ENCODE peak calls at places on chromosome 2, in six cellular contexts. One of them, this sample, is unnamed. For H3K4me1, the result is how much of the 10 kb centered on the place peaks cover.

GRCh38 chr2:64262068-64262467 is 117.8 kb upstream of the PELI1 start:
- DNase-seq in GM12878: no peak
- DNase-seq in BE2C: no peak
- DNase-seq in right cardiac atrium: no peak
- DNase-seq in stomach: peak
- DNase-seq in PC-3: no peak
- DNase-seq in this sample: no peak

GRCh38 chr2:126657636-126658315 is 1.8 kb downstream of the GYPC start:
- DNase-seq in GM12878: peak
- DNase-seq in BE2C: no peak
- DNase-seq in right cardiac atrium: peak
- DNase-seq in stomach: peak
- DNase-seq in PC-3: peak
- DNase-seq in this sample: peak

GRCh38 chr2:236712304-236712703 is 142.7 kb downstream of the ACKR3 start:
- DNase-seq in GM12878: no peak
- DNase-seq in BE2C: no peak
- DNase-seq in right cardiac atrium: no peak
- DNase-seq in stomach: no peak
- DNase-seq in PC-3: peak
- DNase-seq in this sample: no peak

GRCh38 chr2:74584088-74584645 is 29.6 kb downstream of the DOK1 start:
- DNase-seq in GM12878: peak
- DNase-seq in BE2C: no peak
- DNase-seq in right cardiac atrium: no peak
- DNase-seq in stomach: no peak
- DNase-seq in PC-3: no peak
- DNase-seq in this sample: no peak

GRCh38 chr2:37287966-37288365 is 36.7 kb downstream of the PRKD3 start:
- DNase-seq in GM12878: peak
- DNase-seq in BE2C: peak
- DNase-seq in right cardiac atrium: no peak
- DNase-seq in stomach: no peak
- DNase-seq in PC-3: peak
- DNase-seq in this sample: no peak

GRCh38 chr2:118986733-118987132 is 44.7 kb downstream of the MARCO start:
- DNase-seq in GM12878: no peak
- DNase-seq in BE2C: no peak
- DNase-seq in right cardiac atrium: no peak
- DNase-seq in stomach: no peak
- DNase-seq in PC-3: no peak
- DNase-seq in this sample: no peak

GRCh38 chr2:9004338-9005204 is 1.1 kb upstream of the MBOAT2 start:
- DNase-seq in GM12878: no peak
- DNase-seq in BE2C: no peak
- DNase-seq in right cardiac atrium: no peak
- DNase-seq in stomach: no peak
- DNase-seq in PC-3: peak
- DNase-seq in this sample: no peak

GRCh38 chr2:238988752-238989151 is 140.9 kb downstream of the TWIST2 start:
- DNase-seq in GM12878: no peak
- DNase-seq in BE2C: no peak
- DNase-seq in right cardiac atrium: no peak
- DNase-seq in stomach: no peak
- DNase-seq in PC-3: no peak
- DNase-seq in this sample: no peak

GRCh38 chr2:52572469-52572894 is 1195.1 kb upstream of the CHAC2 start:
- DNase-seq in GM12878: no peak
- DNase-seq in BE2C: no peak
- DNase-seq in right cardiac atrium: peak
- DNase-seq in stomach: no peak
- DNase-seq in PC-3: no peak
- DNase-seq in this sample: no peak

GRCh38 chr2:109199790-109200189 is 70.8 kb downstream of the SH3RF3 start:
- DNase-seq in GM12878: no peak
- DNase-seq in BE2C: no peak
- DNase-seq in right cardiac atrium: no peak
- DNase-seq in stomach: no peak
- DNase-seq in PC-3: no peak
- DNase-seq in this sample: no peak

GRCh38 chr2:209663149-209663548 is 108.5 kb upstream of the UNC80 start:
- DNase-seq in GM12878: no peak
- DNase-seq in BE2C: peak
- DNase-seq in right cardiac atrium: no peak
- DNase-seq in stomach: no peak
- DNase-seq in PC-3: peak
- DNase-seq in this sample: no peak

GRCh38 chr2:55885129-55885943 is 38.2 kb downstream of the EFEMP1 start:
- DNase-seq in GM12878: no peak
- DNase-seq in BE2C: no peak
- DNase-seq in right cardiac atrium: no peak
- DNase-seq in stomach: no peak
- DNase-seq in PC-3: peak
- DNase-seq in this sample: no peak

GRCh38 chr2:71796174-71796592 is 342.8 kb downstream of the DYSF start:
- DNase-seq in GM12878: no peak
- DNase-seq in BE2C: no peak
- DNase-seq in right cardiac atrium: no peak
- DNase-seq in stomach: no peak
- DNase-seq in PC-3: peak
- DNase-seq in this sample: no peak

DNA sequence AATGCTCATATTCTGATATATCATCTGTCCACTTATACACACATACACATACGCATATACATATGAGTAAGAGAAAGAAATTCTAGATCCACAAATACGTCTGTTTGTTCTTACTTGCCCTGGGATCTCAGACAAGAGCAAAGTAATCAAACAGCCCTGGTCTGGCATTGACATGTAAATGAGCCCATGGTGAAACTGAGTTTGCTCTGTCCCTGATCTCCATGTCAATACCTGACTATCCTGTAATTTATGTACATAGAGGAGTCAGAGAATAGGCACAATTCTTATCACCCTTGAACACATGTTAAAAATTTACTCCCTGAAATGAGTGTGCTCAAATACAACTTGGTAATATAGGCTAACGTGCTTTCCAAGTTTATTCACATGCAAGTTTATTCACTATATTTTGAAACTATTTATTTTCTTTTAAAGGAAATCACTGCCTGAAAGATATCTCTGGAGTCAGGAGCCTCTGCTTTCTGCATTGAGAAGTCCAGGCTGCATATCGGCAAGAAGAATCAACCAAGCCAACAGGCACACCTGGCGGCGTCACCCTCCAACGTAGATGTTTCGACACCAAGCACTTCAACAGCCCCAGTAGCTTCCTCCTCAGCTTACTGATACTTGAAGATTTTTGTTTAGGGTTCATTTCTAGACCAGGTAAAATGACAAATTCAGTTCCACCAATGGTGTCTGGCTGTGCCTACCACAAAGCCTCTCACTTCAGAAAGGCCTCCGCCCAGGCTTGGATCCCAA is 100.6 kb downstream of the CMPK2 start:
- DNase-seq in GM12878: no peak
- DNase-seq in BE2C: no peak
- DNase-seq in right cardiac atrium: no peak
- DNase-seq in stomach: no peak
- DNase-seq in PC-3: no peak
- DNase-seq in this sample: no peak
- H3K4me1 ChIP-seq in GM12878: under half
- H3K4me1 ChIP-seq in BE2C: under half
- H3K4me1 ChIP-seq in right cardiac atrium: under half
- H3K4me1 ChIP-seq in stomach: under half
- H3K4me1 ChIP-seq in PC-3: under half
- H3K4me1 ChIP-seq in this sample: under half

DNA sequence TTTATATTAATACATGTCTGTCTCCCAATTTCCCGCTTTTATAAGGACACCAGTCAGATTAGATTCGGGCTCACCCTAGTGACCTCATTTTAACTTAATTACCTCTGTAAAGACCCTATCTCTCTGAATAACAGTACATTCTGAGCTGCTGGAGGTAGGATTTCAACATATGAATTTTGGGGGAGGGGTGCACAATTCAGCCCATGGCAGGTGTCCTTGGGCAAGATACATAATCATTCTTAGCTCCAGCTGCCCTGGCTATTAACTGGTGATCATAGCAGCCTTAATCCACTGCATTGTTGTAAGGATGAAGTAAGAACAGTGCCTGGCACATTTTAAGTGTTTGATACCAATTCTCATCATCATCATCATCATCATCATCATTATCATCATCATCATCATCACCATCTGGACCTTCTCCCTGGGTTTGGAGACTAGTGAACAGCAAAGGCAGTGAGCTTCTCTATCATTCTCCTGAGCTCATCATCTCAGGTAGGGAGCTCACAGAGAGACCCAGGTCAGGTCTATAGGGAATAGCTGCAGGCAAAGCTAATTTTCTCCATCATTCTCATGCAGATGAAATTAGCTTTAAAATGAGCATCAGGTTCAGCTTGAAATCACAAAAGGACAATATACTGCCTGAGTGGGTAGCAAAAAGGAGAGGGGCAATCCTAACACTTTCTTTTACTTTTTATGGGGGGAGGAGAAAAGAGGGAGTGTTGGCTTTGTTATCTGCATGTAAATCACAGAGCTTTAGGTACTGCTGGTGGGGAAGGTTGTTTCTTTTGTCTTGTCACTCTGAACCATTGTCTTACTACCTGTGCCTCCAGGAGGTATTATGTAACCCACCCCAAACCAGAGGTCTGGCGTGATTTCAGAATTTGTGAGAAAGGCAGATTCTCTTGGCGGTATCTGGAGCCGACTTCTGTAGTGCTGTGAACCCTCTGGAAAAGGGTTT is 125.5 kb upstream of the SPRED2 start:
- DNase-seq in GM12878: no peak
- DNase-seq in BE2C: no peak
- DNase-seq in right cardiac atrium: no peak
- DNase-seq in stomach: no peak
- DNase-seq in PC-3: no peak
- DNase-seq in this sample: no peak
- H3K4me3 ChIP-seq in GM12878: no peak
- H3K4me3 ChIP-seq in BE2C: no peak
- H3K4me3 ChIP-seq in right cardiac atrium: no peak
- H3K4me3 ChIP-seq in stomach: no peak
- H3K4me3 ChIP-seq in PC-3: no peak
- H3K4me3 ChIP-seq in this sample: no peak

GRCh38 chr2:190837991-190838390 is 42.6 kb upstream of the GLS start:
- DNase-seq in GM12878: no peak
- DNase-seq in BE2C: no peak
- DNase-seq in right cardiac atrium: no peak
- DNase-seq in stomach: no peak
- DNase-seq in PC-3: no peak
- DNase-seq in this sample: no peak
- H3K4me1 ChIP-seq in GM12878: under half
- H3K4me1 ChIP-seq in BE2C: under half
- H3K4me1 ChIP-seq in right cardiac atrium: under half
- H3K4me1 ChIP-seq in stomach: under half
- H3K4me1 ChIP-seq in PC-3: half or more
- H3K4me1 ChIP-seq in this sample: under half

GRCh38 chr2:215845839-215846586 is 167.3 kb downstream of the MREG start:
- DNase-seq in GM12878: peak
- DNase-seq in BE2C: no peak
- DNase-seq in right cardiac atrium: no peak
- DNase-seq in stomach: no peak
- DNase-seq in PC-3: no peak
- DNase-seq in this sample: peak
- H3K4me3 ChIP-seq in GM12878: no peak
- H3K4me3 ChIP-seq in BE2C: no peak
- H3K4me3 ChIP-seq in right cardiac atrium: no peak
- H3K4me3 ChIP-seq in stomach: no peak
- H3K4me3 ChIP-seq in PC-3: no peak
- H3K4me3 ChIP-seq in this sample: peak

GRCh38 chr2:215681799-215682594 is 246.1 kb upstream of the FN1 start:
- DNase-seq in GM12878: no peak
- DNase-seq in BE2C: no peak
- DNase-seq in right cardiac atrium: no peak
- DNase-seq in stomach: no peak
- DNase-seq in PC-3: no peak
- DNase-seq in this sample: no peak

GRCh38 chr2:215684448-215685217 is 248.8 kb upstream of the FN1 start:
- DNase-seq in GM12878: no peak
- DNase-seq in BE2C: no peak
- DNase-seq in right cardiac atrium: no peak
- DNase-seq in stomach: no peak
- DNase-seq in PC-3: peak
- DNase-seq in this sample: no peak

GRCh38 chr2:215687149-215688031 is 251.5 kb upstream of the FN1 start:
- DNase-seq in GM12878: no peak
- DNase-seq in BE2C: no peak
- DNase-seq in right cardiac atrium: no peak
- DNase-seq in stomach: no peak
- DNase-seq in PC-3: no peak
- DNase-seq in this sample: no peak

GRCh38 chr2:215683295-215683694 is 247.4 kb upstream of the FN1 start:
- DNase-seq in GM12878: no peak
- DNase-seq in BE2C: no peak
- DNase-seq in right cardiac atrium: no peak
- DNase-seq in stomach: no peak
- DNase-seq in PC-3: no peak
- DNase-seq in this sample: no peak

GRCh38 chr2:215685218-215685962 is 249.5 kb upstream of the FN1 start:
- DNase-seq in GM12878: no peak
- DNase-seq in BE2C: no peak
- DNase-seq in right cardiac atrium: no peak
- DNase-seq in stomach: no peak
- DNase-seq in PC-3: no peak
- DNase-seq in this sample: no peak
- H3K4me1 ChIP-seq in GM12878: under half
- H3K4me1 ChIP-seq in BE2C: under half
- H3K4me1 ChIP-seq in right cardiac atrium: under half
- H3K4me1 ChIP-seq in stomach: under half
- H3K4me1 ChIP-seq in PC-3: under half
- H3K4me1 ChIP-seq in this sample: under half

GRCh38 chr2:160380000-160380570 is 113.5 kb downstream of the RBMS1 start:
- DNase-seq in GM12878: no peak
- DNase-seq in BE2C: no peak
- DNase-seq in right cardiac atrium: no peak
- DNase-seq in stomach: no peak
- DNase-seq in PC-3: no peak
- DNase-seq in this sample: no peak
- H3K4me3 ChIP-seq in GM12878: no peak
- H3K4me3 ChIP-seq in BE2C: no peak
- H3K4me3 ChIP-seq in right cardiac atrium: peak
- H3K4me3 ChIP-seq in stomach: no peak
- H3K4me3 ChIP-seq in PC-3: no peak
- H3K4me3 ChIP-seq in this sample: no peak

DNA sequence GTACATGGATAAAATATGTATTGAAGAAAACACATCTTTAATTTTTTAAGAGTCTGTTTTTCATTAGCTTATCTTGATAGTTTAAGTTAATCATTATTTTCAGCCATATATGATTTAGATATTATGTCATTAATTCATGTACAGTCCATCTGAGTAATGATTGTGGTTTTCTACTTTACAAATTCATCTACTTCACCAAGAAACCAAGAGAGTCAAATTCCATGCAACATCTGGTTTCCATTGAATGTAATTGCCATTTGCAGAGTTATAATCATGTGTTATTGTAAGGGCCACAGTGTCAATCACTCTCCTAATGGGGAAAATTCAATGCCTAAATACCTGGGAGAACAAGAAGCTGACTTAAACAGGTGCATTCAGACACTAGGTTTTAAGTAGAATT is 217.2 kb upstream of the OSR1 start:
- DNase-seq in GM12878: no peak
- DNase-seq in BE2C: no peak
- DNase-seq in right cardiac atrium: no peak
- DNase-seq in stomach: no peak
- DNase-seq in PC-3: no peak
- DNase-seq in this sample: no peak
- H3K4me1 ChIP-seq in GM12878: under half
- H3K4me1 ChIP-seq in BE2C: under half
- H3K4me1 ChIP-seq in right cardiac atrium: under half
- H3K4me1 ChIP-seq in stomach: under half
- H3K4me1 ChIP-seq in PC-3: half or more
- H3K4me1 ChIP-seq in this sample: under half

GRCh38 chr2:197090713-197091367 is 164.3 kb upstream of the PGAP1 start:
- DNase-seq in GM12878: no peak
- DNase-seq in BE2C: peak
- DNase-seq in right cardiac atrium: no peak
- DNase-seq in stomach: no peak
- DNase-seq in PC-3: no peak
- DNase-seq in this sample: no peak
- H3K4me3 ChIP-seq in GM12878: no peak
- H3K4me3 ChIP-seq in BE2C: peak
- H3K4me3 ChIP-seq in right cardiac atrium: no peak
- H3K4me3 ChIP-seq in stomach: no peak
- H3K4me3 ChIP-seq in PC-3: no peak
- H3K4me3 ChIP-seq in this sample: no peak

This sample was measured in esophagus muscularis mucosa.